ENCODE peak calls at places on chromosome 21, in nine cellular contexts. One of them, this sample, is unnamed. For H3K36me3, the result is how much of the 10 kb centered on the place peaks cover.

GRCh38 chr21:38569733-38570132 is 71.5 kb upstream of the ERG start:
- DNase-seq in PC-3: no peak
- DNase-seq in heart right ventricle: no peak
- DNase-seq in lung: no peak
- DNase-seq in WERI-Rb-1: no peak
- DNase-seq in upper lobe of right lung: no peak
- DNase-seq in mucosa of descending colon: no peak
- DNase-seq in colonic mucosa: no peak
- DNase-seq in tibial nerve: no peak
- DNase-seq in this sample: no peak

GRCh38 chr21:34690041-34690792 is 21.4 kb downstream of the CLIC6 start:
- DNase-seq in PC-3: peak
- DNase-seq in heart right ventricle: no peak
- DNase-seq in lung: no peak
- DNase-seq in WERI-Rb-1: no peak
- DNase-seq in upper lobe of right lung: no peak
- DNase-seq in mucosa of descending colon: no peak
- DNase-seq in colonic mucosa: peak
- DNase-seq in tibial nerve: no peak
- DNase-seq in this sample: no peak

GRCh38 chr21:21268885-21269284 is 270.7 kb downstream of the NCAM2 start:
- DNase-seq in PC-3: no peak
- DNase-seq in heart right ventricle: no peak
- DNase-seq in lung: no peak
- DNase-seq in WERI-Rb-1: no peak
- DNase-seq in upper lobe of right lung: no peak
- DNase-seq in mucosa of descending colon: no peak
- DNase-seq in colonic mucosa: no peak
- DNase-seq in tibial nerve: no peak
- DNase-seq in this sample: no peak

GRCh38 chr21:37675202-37675801 is 241.0 kb downstream of the KCNJ6 start:
- DNase-seq in PC-3: peak
- DNase-seq in heart right ventricle: peak
- DNase-seq in lung: peak
- DNase-seq in WERI-Rb-1: peak
- DNase-seq in upper lobe of right lung: peak
- DNase-seq in mucosa of descending colon: peak
- DNase-seq in colonic mucosa: peak
- DNase-seq in tibial nerve: peak
- DNase-seq in this sample: peak

GRCh38 chr21:17725339-17725738 is 93.8 kb downstream of the C21orf91 start:
- DNase-seq in PC-3: peak
- DNase-seq in heart right ventricle: no peak
- DNase-seq in lung: peak
- DNase-seq in WERI-Rb-1: no peak
- DNase-seq in upper lobe of right lung: no peak
- DNase-seq in mucosa of descending colon: no peak
- DNase-seq in colonic mucosa: no peak
- DNase-seq in tibial nerve: no peak
- DNase-seq in this sample: no peak

GRCh38 chr21:35505067-35505466 is 456.0 kb upstream of the RUNX1 start:
- DNase-seq in PC-3: no peak
- DNase-seq in heart right ventricle: no peak
- DNase-seq in lung: no peak
- DNase-seq in WERI-Rb-1: no peak
- DNase-seq in upper lobe of right lung: no peak
- DNase-seq in mucosa of descending colon: no peak
- DNase-seq in colonic mucosa: no peak
- DNase-seq in tibial nerve: no peak
- DNase-seq in this sample: no peak

GRCh38 chr21:37060296-37060695 is 12.6 kb downstream of the PIGP start:
- DNase-seq in PC-3: peak
- DNase-seq in heart right ventricle: peak
- DNase-seq in lung: peak
- DNase-seq in WERI-Rb-1: peak
- DNase-seq in upper lobe of right lung: peak
- DNase-seq in mucosa of descending colon: no peak
- DNase-seq in colonic mucosa: peak
- DNase-seq in tibial nerve: peak
- DNase-seq in this sample: peak

GRCh38 chr21:30206551-30207251 is 9.2 kb downstream of the CLDN8 start:
- DNase-seq in PC-3: peak
- DNase-seq in heart right ventricle: no peak
- DNase-seq in lung: no peak
- DNase-seq in WERI-Rb-1: no peak
- DNase-seq in upper lobe of right lung: no peak
- DNase-seq in mucosa of descending colon: no peak
- DNase-seq in colonic mucosa: no peak
- DNase-seq in tibial nerve: no peak
- DNase-seq in this sample: no peak

GRCh38 chr21:25688284-25689035 is 46.2 kb downstream of the ATP5PF start:
- DNase-seq in PC-3: no peak
- DNase-seq in heart right ventricle: no peak
- DNase-seq in lung: no peak
- DNase-seq in WERI-Rb-1: no peak
- DNase-seq in upper lobe of right lung: no peak
- DNase-seq in mucosa of descending colon: no peak
- DNase-seq in colonic mucosa: no peak
- DNase-seq in tibial nerve: no peak
- DNase-seq in this sample: no peak

GRCh38 chr21:36839123-36839522 is 127.3 kb downstream of the HLCS start:
- DNase-seq in PC-3: no peak
- DNase-seq in heart right ventricle: no peak
- DNase-seq in lung: no peak
- DNase-seq in WERI-Rb-1: no peak
- DNase-seq in upper lobe of right lung: no peak
- DNase-seq in mucosa of descending colon: no peak
- DNase-seq in colonic mucosa: no peak
- DNase-seq in tibial nerve: no peak
- DNase-seq in this sample: no peak

GRCh38 chr21:35611752-35612151 is 448.6 kb downstream of the SETD4 start:
- DNase-seq in PC-3: peak
- DNase-seq in heart right ventricle: no peak
- DNase-seq in lung: no peak
- DNase-seq in WERI-Rb-1: no peak
- DNase-seq in upper lobe of right lung: no peak
- DNase-seq in mucosa of descending colon: no peak
- DNase-seq in colonic mucosa: no peak
- DNase-seq in tibial nerve: no peak
- DNase-seq in this sample: no peak

GRCh38 chr21:36429672-36430546 is 44.7 kb downstream of the CHAF1B start:
- DNase-seq in PC-3: peak
- DNase-seq in heart right ventricle: peak
- DNase-seq in lung: peak
- DNase-seq in WERI-Rb-1: peak
- DNase-seq in upper lobe of right lung: peak
- DNase-seq in mucosa of descending colon: peak
- DNase-seq in colonic mucosa: peak
- DNase-seq in tibial nerve: peak
- DNase-seq in this sample: peak

GRCh38 chr21:39633770-39634181 is 21.0 kb downstream of the B3GALT5 start:
- DNase-seq in PC-3: peak
- DNase-seq in heart right ventricle: no peak
- DNase-seq in lung: no peak
- DNase-seq in WERI-Rb-1: no peak
- DNase-seq in upper lobe of right lung: no peak
- DNase-seq in mucosa of descending colon: no peak
- DNase-seq in colonic mucosa: no peak
- DNase-seq in tibial nerve: no peak
- DNase-seq in this sample: no peak

GRCh38 chr21:31370893-31371652 is 27.0 kb upstream of the TIAM1 start:
- DNase-seq in PC-3: no peak
- DNase-seq in heart right ventricle: no peak
- DNase-seq in lung: no peak
- DNase-seq in WERI-Rb-1: no peak
- DNase-seq in upper lobe of right lung: no peak
- DNase-seq in mucosa of descending colon: no peak
- DNase-seq in colonic mucosa: no peak
- DNase-seq in tibial nerve: no peak
- DNase-seq in this sample: no peak

GRCh38 chr21:22575165-22575584 is 1577.0 kb downstream of the NCAM2 start:
- DNase-seq in PC-3: peak
- DNase-seq in heart right ventricle: no peak
- DNase-seq in lung: no peak
- DNase-seq in WERI-Rb-1: peak
- DNase-seq in upper lobe of right lung: no peak
- DNase-seq in mucosa of descending colon: no peak
- DNase-seq in colonic mucosa: no peak
- DNase-seq in tibial nerve: no peak
- DNase-seq in this sample: peak

GRCh38 chr21:35400233-35400939 is 351.3 kb upstream of the RUNX1 start:
- DNase-seq in PC-3: peak
- DNase-seq in heart right ventricle: peak
- DNase-seq in lung: no peak
- DNase-seq in WERI-Rb-1: no peak
- DNase-seq in upper lobe of right lung: no peak
- DNase-seq in mucosa of descending colon: no peak
- DNase-seq in colonic mucosa: peak
- DNase-seq in tibial nerve: no peak
- DNase-seq in this sample: no peak

GRCh38 chr21:36461918-36462486 is 17.9 kb downstream of the CLDN14 start:
- DNase-seq in PC-3: peak
- DNase-seq in heart right ventricle: no peak
- DNase-seq in lung: no peak
- DNase-seq in WERI-Rb-1: no peak
- DNase-seq in upper lobe of right lung: no peak
- DNase-seq in mucosa of descending colon: peak
- DNase-seq in colonic mucosa: peak
- DNase-seq in tibial nerve: no peak
- DNase-seq in this sample: no peak

DNA sequence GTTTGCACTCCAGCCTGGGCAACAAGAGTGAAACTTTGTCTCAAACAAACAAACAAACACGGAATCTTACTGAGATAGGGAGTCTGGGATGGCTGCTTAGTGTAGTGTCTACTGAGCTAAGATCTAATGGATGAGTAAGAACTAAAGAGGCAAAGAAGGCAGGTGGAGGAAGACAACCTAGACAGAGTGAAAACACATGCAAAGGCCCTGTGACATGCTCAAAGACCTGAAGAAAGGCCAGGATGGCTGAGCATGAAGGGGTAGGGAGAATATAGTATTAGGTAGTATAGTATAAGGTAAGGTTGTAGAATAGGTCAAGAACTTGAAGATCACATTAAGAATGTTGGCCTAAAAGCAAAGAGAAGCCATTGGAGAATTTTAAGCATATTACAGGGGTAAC is 49.1 kb downstream of the MAP3K7CL start:
- DNase-seq in PC-3: no peak
- DNase-seq in heart right ventricle: no peak
- DNase-seq in lung: no peak
- DNase-seq in WERI-Rb-1: no peak
- DNase-seq in upper lobe of right lung: no peak
- DNase-seq in mucosa of descending colon: no peak
- DNase-seq in colonic mucosa: no peak
- DNase-seq in tibial nerve: no peak
- DNase-seq in this sample: no peak
- H3K36me3 ChIP-seq in PC-3: under half
- H3K36me3 ChIP-seq in heart right ventricle: under half
- H3K36me3 ChIP-seq in lung: under half
- H3K36me3 ChIP-seq in WERI-Rb-1: under half
- H3K36me3 ChIP-seq in upper lobe of right lung: under half
- H3K36me3 ChIP-seq in mucosa of descending colon: under half
- H3K36me3 ChIP-seq in colonic mucosa: under half
- H3K36me3 ChIP-seq in tibial nerve: under half
- H3K36me3 ChIP-seq in this sample: under half

GRCh38 chr21:27108228-27108627 is 141.3 kb upstream of the ADAMTS5 start:
- DNase-seq in PC-3: peak
- DNase-seq in heart right ventricle: no peak
- DNase-seq in lung: no peak
- DNase-seq in WERI-Rb-1: no peak
- DNase-seq in upper lobe of right lung: no peak
- DNase-seq in mucosa of descending colon: no peak
- DNase-seq in colonic mucosa: no peak
- DNase-seq in tibial nerve: no peak
- DNase-seq in this sample: no peak

GRCh38 chr21:27112186-27112585 is 145.3 kb upstream of the ADAMTS5 start:
- DNase-seq in PC-3: peak
- DNase-seq in heart right ventricle: no peak
- DNase-seq in lung: no peak
- DNase-seq in WERI-Rb-1: no peak
- DNase-seq in upper lobe of right lung: no peak
- DNase-seq in mucosa of descending colon: no peak
- DNase-seq in colonic mucosa: no peak
- DNase-seq in tibial nerve: no peak
- DNase-seq in this sample: no peak

DNA sequence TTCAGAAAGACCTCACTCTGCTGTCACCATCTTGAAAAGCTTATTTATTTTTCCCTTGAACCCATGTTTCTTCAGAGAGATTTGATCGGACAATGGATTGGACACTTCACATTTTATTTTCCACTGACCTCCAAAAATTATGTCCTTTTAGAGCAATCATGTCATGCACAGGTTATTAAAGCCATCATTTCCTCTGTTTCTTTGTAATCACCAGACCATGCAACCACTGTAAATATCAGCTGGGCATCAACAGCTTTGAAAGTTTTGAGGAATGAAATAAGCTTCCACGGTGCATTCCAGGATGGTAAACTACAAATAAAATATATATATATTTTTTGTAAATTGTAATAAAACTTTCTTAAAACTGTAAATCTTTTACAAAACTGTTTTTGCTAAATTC is 144.1 kb upstream of the ADAMTS5 start:
- DNase-seq in PC-3: no peak
- DNase-seq in heart right ventricle: no peak
- DNase-seq in lung: no peak
- DNase-seq in WERI-Rb-1: no peak
- DNase-seq in upper lobe of right lung: no peak
- DNase-seq in mucosa of descending colon: no peak
- DNase-seq in colonic mucosa: no peak
- DNase-seq in tibial nerve: no peak
- DNase-seq in this sample: no peak
- TF ChIP-seq CTCF in PC-3: no peak
- TF ChIP-seq CTCF in heart right ventricle: no peak
- TF ChIP-seq CTCF in lung: no peak
- TF ChIP-seq CTCF in WERI-Rb-1: no peak
- TF ChIP-seq CTCF in upper lobe of right lung: no peak
- TF ChIP-seq CTCF in mucosa of descending colon: no peak
- TF ChIP-seq CTCF in colonic mucosa: no peak
- TF ChIP-seq CTCF in tibial nerve: no peak
- TF ChIP-seq CTCF in this sample: no peak

GRCh38 chr21:44845418-44846200 is 27.7 kb upstream of the SUMO3 start:
- DNase-seq in PC-3: peak
- DNase-seq in heart right ventricle: peak
- DNase-seq in lung: peak
- DNase-seq in WERI-Rb-1: peak
- DNase-seq in upper lobe of right lung: peak
- DNase-seq in mucosa of descending colon: peak
- DNase-seq in colonic mucosa: peak
- DNase-seq in tibial nerve: peak
- DNase-seq in this sample: peak
- H3K4me3 ChIP-seq in PC-3: peak
- H3K4me3 ChIP-seq in heart right ventricle: peak
- H3K4me3 ChIP-seq in lung: no peak
- H3K4me3 ChIP-seq in WERI-Rb-1: peak
- H3K4me3 ChIP-seq in upper lobe of right lung: peak
- H3K4me3 ChIP-seq in mucosa of descending colon: no peak
- H3K4me3 ChIP-seq in colonic mucosa: peak
- H3K4me3 ChIP-seq in tibial nerve: peak
- H3K4me3 ChIP-seq in this sample: peak

DNA sequence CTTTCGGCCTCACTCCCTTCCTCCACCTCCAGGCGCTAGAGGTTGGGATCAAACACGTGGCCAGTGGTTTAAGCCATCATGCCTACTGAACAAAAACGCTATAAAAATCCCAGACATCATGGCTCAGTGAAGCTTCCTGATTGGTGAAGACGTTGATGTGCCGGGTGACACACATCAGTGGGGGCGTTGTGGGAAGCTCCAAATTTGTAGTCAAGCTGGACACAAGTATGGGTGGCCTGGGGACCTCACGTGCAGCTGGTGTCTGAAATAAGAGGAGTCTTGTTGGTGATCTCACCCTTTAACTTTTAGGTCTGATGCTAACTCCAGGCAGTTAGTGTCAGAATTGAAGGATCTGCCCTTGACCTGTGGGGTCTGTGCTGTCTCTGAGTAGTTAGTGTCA is 6.7 kb downstream of the CFAP298 start:
- DNase-seq in PC-3: no peak
- DNase-seq in heart right ventricle: no peak
- DNase-seq in lung: no peak
- DNase-seq in WERI-Rb-1: no peak
- DNase-seq in upper lobe of right lung: no peak
- DNase-seq in mucosa of descending colon: no peak
- DNase-seq in colonic mucosa: no peak
- DNase-seq in tibial nerve: no peak
- DNase-seq in this sample: no peak
- H3K36me3 ChIP-seq in PC-3: under half
- H3K36me3 ChIP-seq in heart right ventricle: under half
- H3K36me3 ChIP-seq in lung: under half
- H3K36me3 ChIP-seq in WERI-Rb-1: half or more
- H3K36me3 ChIP-seq in upper lobe of right lung: half or more
- H3K36me3 ChIP-seq in mucosa of descending colon: under half
- H3K36me3 ChIP-seq in colonic mucosa: under half
- H3K36me3 ChIP-seq in tibial nerve: under half
- H3K36me3 ChIP-seq in this sample: under half